ENCODE peak calls at places on chromosomes 3 and 15, in five cellular contexts. One of them, this sample, is unnamed.

GRCh38 chr15:89806565-89807550 is 7.8 kb downstream of the ANPEP start:
- DNase-seq in HFF-Myc: no peak
- DNase-seq in activated CD8-positive, alpha-beta memory T cell treated with anti-CD3 and anti-CD28 coated beads, Interleukin-2, amount 10 ng/mL, durations not matched to agents 7 days and 5 days: no peak
- DNase-seq in endothelial cell: no peak
- DNase-seq in stimulated activated CD8-positive, alpha-beta memory T cell treated with anti-CD3 and anti-CD28 coated beads, Interleukin-12 subunit alpha, Interleukin-12 subunit beta, amount 100 ng/mL, for 4 hours: no peak
- DNase-seq in this sample: no peak

GRCh38 chr15:68725736-68726135 is 95.0 kb downstream of the ANP32A start:
- DNase-seq in HFF-Myc: peak
- DNase-seq in activated CD8-positive, alpha-beta memory T cell treated with anti-CD3 and anti-CD28 coated beads, Interleukin-2, amount 10 ng/mL, durations not matched to agents 7 days and 5 days: no peak
- DNase-seq in endothelial cell: peak
- DNase-seq in stimulated activated CD8-positive, alpha-beta memory T cell treated with anti-CD3 and anti-CD28 coated beads, Interleukin-12 subunit alpha, Interleukin-12 subunit beta, amount 100 ng/mL, for 4 hours: no peak
- DNase-seq in this sample: no peak

GRCh38 chr3:66236281-66236680 is 15.5 kb downstream of the SLC25A26 start:
- DNase-seq in HFF-Myc: no peak
- DNase-seq in activated CD8-positive, alpha-beta memory T cell treated with anti-CD3 and anti-CD28 coated beads, Interleukin-2, amount 10 ng/mL, durations not matched to agents 7 days and 5 days: no peak
- DNase-seq in endothelial cell: no peak
- DNase-seq in stimulated activated CD8-positive, alpha-beta memory T cell treated with anti-CD3 and anti-CD28 coated beads, Interleukin-12 subunit alpha, Interleukin-12 subunit beta, amount 100 ng/mL, for 4 hours: no peak
- DNase-seq in this sample: no peak

GRCh38 chr3:53350652-53351051 is 3.3 kb upstream of the DCP1A start:
- DNase-seq in HFF-Myc: no peak
- DNase-seq in activated CD8-positive, alpha-beta memory T cell treated with anti-CD3 and anti-CD28 coated beads, Interleukin-2, amount 10 ng/mL, durations not matched to agents 7 days and 5 days: peak
- DNase-seq in endothelial cell: peak
- DNase-seq in stimulated activated CD8-positive, alpha-beta memory T cell treated with anti-CD3 and anti-CD28 coated beads, Interleukin-12 subunit alpha, Interleukin-12 subunit beta, amount 100 ng/mL, for 4 hours: no peak
- DNase-seq in this sample: no peak

GRCh38 chr3:94928921-94929320 is 866.1 kb downstream of the NSUN3 start:
- DNase-seq in HFF-Myc: no peak
- DNase-seq in activated CD8-positive, alpha-beta memory T cell treated with anti-CD3 and anti-CD28 coated beads, Interleukin-2, amount 10 ng/mL, durations not matched to agents 7 days and 5 days: no peak
- DNase-seq in endothelial cell: no peak
- DNase-seq in stimulated activated CD8-positive, alpha-beta memory T cell treated with anti-CD3 and anti-CD28 coated beads, Interleukin-12 subunit alpha, Interleukin-12 subunit beta, amount 100 ng/mL, for 4 hours: no peak
- DNase-seq in this sample: peak

GRCh38 chr15:47794266-47794914 is 77.1 kb downstream of the SEMA6D start:
- DNase-seq in HFF-Myc: no peak
- DNase-seq in activated CD8-positive, alpha-beta memory T cell treated with anti-CD3 and anti-CD28 coated beads, Interleukin-2, amount 10 ng/mL, durations not matched to agents 7 days and 5 days: no peak
- DNase-seq in endothelial cell: no peak
- DNase-seq in stimulated activated CD8-positive, alpha-beta memory T cell treated with anti-CD3 and anti-CD28 coated beads, Interleukin-12 subunit alpha, Interleukin-12 subunit beta, amount 100 ng/mL, for 4 hours: no peak
- DNase-seq in this sample: no peak

GRCh38 chr3:27677554-27677953 is 44.6 kb downstream of the EOMES start:
- DNase-seq in HFF-Myc: peak
- DNase-seq in activated CD8-positive, alpha-beta memory T cell treated with anti-CD3 and anti-CD28 coated beads, Interleukin-2, amount 10 ng/mL, durations not matched to agents 7 days and 5 days: no peak
- DNase-seq in endothelial cell: no peak
- DNase-seq in stimulated activated CD8-positive, alpha-beta memory T cell treated with anti-CD3 and anti-CD28 coated beads, Interleukin-12 subunit alpha, Interleukin-12 subunit beta, amount 100 ng/mL, for 4 hours: no peak
- DNase-seq in this sample: peak

GRCh38 chr3:60101628-60102027 is 1051.8 kb upstream of the CFAP20DC start:
- DNase-seq in HFF-Myc: no peak
- DNase-seq in activated CD8-positive, alpha-beta memory T cell treated with anti-CD3 and anti-CD28 coated beads, Interleukin-2, amount 10 ng/mL, durations not matched to agents 7 days and 5 days: no peak
- DNase-seq in endothelial cell: no peak
- DNase-seq in stimulated activated CD8-positive, alpha-beta memory T cell treated with anti-CD3 and anti-CD28 coated beads, Interleukin-12 subunit alpha, Interleukin-12 subunit beta, amount 100 ng/mL, for 4 hours: no peak
- DNase-seq in this sample: no peak

GRCh38 chr3:147409143-147410121 is at the start of gene ZIC1:
- DNase-seq in HFF-Myc: no peak
- DNase-seq in activated CD8-positive, alpha-beta memory T cell treated with anti-CD3 and anti-CD28 coated beads, Interleukin-2, amount 10 ng/mL, durations not matched to agents 7 days and 5 days: no peak
- DNase-seq in endothelial cell: no peak
- DNase-seq in stimulated activated CD8-positive, alpha-beta memory T cell treated with anti-CD3 and anti-CD28 coated beads, Interleukin-12 subunit alpha, Interleukin-12 subunit beta, amount 100 ng/mL, for 4 hours: no peak
- DNase-seq in this sample: peak

GRCh38 chr15:70098461-70099166 is 897 bp upstream of the TLE3 start:
- DNase-seq in HFF-Myc: no peak
- DNase-seq in activated CD8-positive, alpha-beta memory T cell treated with anti-CD3 and anti-CD28 coated beads, Interleukin-2, amount 10 ng/mL, durations not matched to agents 7 days and 5 days: peak
- DNase-seq in endothelial cell: peak
- DNase-seq in stimulated activated CD8-positive, alpha-beta memory T cell treated with anti-CD3 and anti-CD28 coated beads, Interleukin-12 subunit alpha, Interleukin-12 subunit beta, amount 100 ng/mL, for 4 hours: peak
- DNase-seq in this sample: no peak

GRCh38 chr3:187684880-187685279 is 14.7 kb upstream of the SST start:
- DNase-seq in HFF-Myc: no peak
- DNase-seq in activated CD8-positive, alpha-beta memory T cell treated with anti-CD3 and anti-CD28 coated beads, Interleukin-2, amount 10 ng/mL, durations not matched to agents 7 days and 5 days: no peak
- DNase-seq in endothelial cell: no peak
- DNase-seq in stimulated activated CD8-positive, alpha-beta memory T cell treated with anti-CD3 and anti-CD28 coated beads, Interleukin-12 subunit alpha, Interleukin-12 subunit beta, amount 100 ng/mL, for 4 hours: no peak
- DNase-seq in this sample: no peak

GRCh38 chr3:37819591-37819990 is 42.1 kb upstream of the CTDSPL start:
- DNase-seq in HFF-Myc: no peak
- DNase-seq in activated CD8-positive, alpha-beta memory T cell treated with anti-CD3 and anti-CD28 coated beads, Interleukin-2, amount 10 ng/mL, durations not matched to agents 7 days and 5 days: no peak
- DNase-seq in endothelial cell: no peak
- DNase-seq in stimulated activated CD8-positive, alpha-beta memory T cell treated with anti-CD3 and anti-CD28 coated beads, Interleukin-12 subunit alpha, Interleukin-12 subunit beta, amount 100 ng/mL, for 4 hours: no peak
- DNase-seq in this sample: no peak